ENCODE peak calls at places on chromosomes 3 and 15, in six cellular contexts. R, J, Q, K, W and M are unnamed samples.

GRCh38 chr15:75214293-75215096 is 12.8 kb downstream of the C15orf39 start:
- DNase-seq in R (no peak), J (no peak), Q (no peak), K (no peak), W (no peak), M (no peak)

GRCh38 chr3:149339931-149340309 is 6.5 kb upstream of the TM4SF18 start:
- DNase-seq in R (peak), J (peak), Q (peak), K (peak), W (peak), M (peak)

GRCh38 chr3:37124431-37124830 is 50.0 kb downstream of the LRRFIP2 start:
- DNase-seq in R (no peak), J (no peak), Q (no peak), K (no peak), W (no peak), M (no peak)

GRCh38 chr3:195077611-195078540 is 193.1 kb downstream of the XXYLT1 start:
- DNase-seq in R (no peak), J (no peak), Q (no peak), K (no peak), W (no peak), M (no peak)

GRCh38 chr15:66761723-66762595 is 59.9 kb downstream of the SMAD6 start:
- DNase-seq in R (no peak), J (no peak), Q (no peak), K (no peak), W (no peak), M (peak)

GRCh38 chr3:130341882-130342281 is 3.6 kb upstream of the COL6A5 start:
- DNase-seq in R (no peak), J (no peak), Q (peak), K (no peak), W (no peak), M (no peak)

GRCh38 chr3:175743733-175744400 is 884.7 kb downstream of the NAALADL2 start:
- DNase-seq in R (no peak), J (no peak), Q (peak), K (no peak), W (peak), M (peak)

GRCh38 chr3:116000315-116000714 is 377.0 kb downstream of the GAP43 start:
- DNase-seq in R (peak), J (peak), Q (peak), K (no peak), W (peak), M (peak)

GRCh38 chr3:43699864-43700263 is 9.1 kb downstream of the ABHD5 start:
- DNase-seq in R (no peak), J (no peak), Q (no peak), K (peak), W (peak), M (no peak)

GRCh38 chr3:123949606-123950005 is 11.4 kb downstream of the CCDC14 start:
- DNase-seq in R (no peak), J (no peak), Q (peak), K (no peak), W (peak), M (no peak)

GRCh38 chr3:195236801-195237570 is 34.0 kb downstream of the XXYLT1 start:
- DNase-seq in R (no peak), J (peak), Q (no peak), K (peak), W (no peak), M (no peak)

GRCh38 chr15:80596521-80596976 is 98.6 kb upstream of the ABHD17C start:
- DNase-seq in R (peak), J (no peak), Q (no peak), K (peak), W (peak), M (no peak)

GRCh38 chr3:112647122-112647521 is 6.2 kb upstream of the CCDC80 start:
- DNase-seq in R (no peak), J (no peak), Q (peak), K (peak), W (peak), M (peak)

GRCh38 chr3:58326267-58326932 is 6.3 kb upstream of the PXK start:
- DNase-seq in R (no peak), J (no peak), Q (no peak), K (no peak), W (no peak), M (no peak)

GRCh38 chr3:184177331-184177731 is 2.7 kb downstream of the AP2M1 start:
- DNase-seq in R (no peak), J (no peak), Q (peak), K (no peak), W (peak), M (no peak)

GRCh38 chr15:34436126-34436955 is 1.3 kb downstream of the GOLGA8A start:
- DNase-seq in R (no peak), J (no peak), Q (peak), K (peak), W (no peak), M (no peak)

GRCh38 chr15:92654662-92655061 is 913 bp downstream of the FAM174B start:
- DNase-seq in R (no peak), J (no peak), Q (no peak), K (peak), W (no peak), M (no peak)
- H3K27ac ChIP-seq in R (no peak), J (no peak), Q (no peak), K (no peak), W (no peak), M (no peak)

DNA sequence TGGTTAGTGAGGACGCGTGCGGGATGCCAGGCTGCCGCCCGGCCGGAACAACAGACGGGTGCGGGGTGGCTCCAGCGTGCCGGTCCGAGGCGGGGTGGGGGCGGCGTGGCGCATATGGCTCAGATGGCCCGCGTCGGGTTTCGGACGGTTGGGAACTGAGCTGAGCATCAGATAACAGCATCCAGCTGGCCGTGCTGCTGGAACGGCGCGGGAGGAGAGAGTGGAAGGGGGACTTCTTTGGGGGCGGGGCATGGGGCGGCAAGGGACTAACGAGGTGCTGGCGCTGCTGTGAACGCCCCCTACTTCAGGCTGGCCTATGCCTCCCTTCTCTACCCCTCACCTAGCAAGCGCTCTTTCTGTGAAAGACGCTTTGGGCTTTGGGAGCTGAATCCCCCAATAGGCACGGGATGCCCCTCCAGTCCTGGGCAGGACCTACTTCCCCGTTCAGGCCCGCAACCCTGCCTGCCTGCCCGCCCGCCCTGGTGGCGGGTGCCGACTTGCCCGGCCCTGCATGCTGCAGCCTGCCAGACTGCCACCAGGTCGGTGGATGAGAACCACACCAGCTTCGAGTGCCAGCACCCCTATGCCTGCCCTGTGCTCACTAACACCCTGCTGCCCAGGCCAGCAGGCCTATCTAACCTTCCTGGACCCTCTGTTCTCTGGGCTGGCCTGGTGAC is 541 bp downstream of the INKA1 start:
- DNase-seq in R (no peak), J (no peak), Q (peak), K (no peak), W (peak), M (peak)
- TF ChIP-seq CTCF in R (no peak), J (no peak), Q (no peak), K (peak), W (no peak), M (no peak)

DNA sequence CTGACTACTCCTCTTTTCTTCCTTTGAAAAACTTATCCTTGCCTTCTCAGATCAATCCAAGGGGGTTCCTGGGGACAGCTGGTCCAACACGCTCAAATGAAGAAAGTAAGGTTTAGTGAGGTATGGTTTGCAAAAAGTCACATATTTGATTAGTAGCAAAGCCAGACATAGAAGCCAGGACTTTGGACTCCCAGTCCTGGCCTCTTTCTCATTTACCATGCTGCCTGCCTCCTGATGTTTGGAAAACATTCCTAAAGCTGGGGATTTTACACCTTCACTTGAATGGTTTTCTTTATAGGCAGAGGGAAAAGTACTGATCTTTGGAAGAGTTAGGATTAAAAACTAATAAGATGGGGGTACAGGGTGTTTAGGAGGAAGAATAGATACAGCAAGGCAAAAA is 14.6 kb downstream of the POPDC2 start:
- DNase-seq in R (no peak), J (no peak), Q (no peak), K (no peak), W (no peak), M (no peak)
- H3K27ac ChIP-seq in R (no peak), J (no peak), Q (no peak), K (no peak), W (no peak), M (no peak)

DNA sequence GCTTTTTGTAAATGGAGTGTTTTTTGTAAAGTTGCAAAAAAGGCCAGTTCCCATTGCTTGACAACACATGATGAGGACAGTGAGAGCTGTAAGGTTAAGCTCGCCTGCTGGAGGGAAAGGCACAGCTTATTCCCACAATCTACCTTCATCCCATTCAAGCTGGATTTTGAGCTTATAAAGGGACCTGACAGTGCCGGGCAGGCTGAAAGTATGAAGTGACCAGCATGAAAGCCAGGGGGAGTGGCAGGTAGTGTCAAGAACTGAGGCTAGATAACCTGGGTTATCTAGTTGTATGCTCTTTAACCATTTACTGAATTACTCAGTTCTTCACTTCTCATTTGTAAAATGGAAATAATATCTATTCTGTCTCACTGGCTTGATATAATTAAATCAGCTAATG is 52.3 kb upstream of the KPNA4 start:
- DNase-seq in R (no peak), J (no peak), Q (no peak), K (peak), W (no peak), M (no peak)
- TF ChIP-seq CTCF in R (no peak), J (no peak), Q (no peak), K (peak), W (no peak), M (no peak)

GRCh38 chr3:135100349-135100741 is 305.3 kb downstream of the EPHB1 start:
- DNase-seq in R (no peak), J (no peak), Q (no peak), K (no peak), W (no peak), M (no peak)

GRCh38 chr3:135107043-135107442 is 312.0 kb downstream of the EPHB1 start:
- DNase-seq in R (no peak), J (no peak), Q (no peak), K (no peak), W (no peak), M (no peak)

GRCh38 chr3:135099734-135100348 is 304.8 kb downstream of the EPHB1 start:
- DNase-seq in R (no peak), J (no peak), Q (no peak), K (no peak), W (no peak), M (no peak)

GRCh38 chr3:135106445-135106844 is 311.4 kb downstream of the EPHB1 start:
- DNase-seq in R (no peak), J (no peak), Q (no peak), K (peak), W (peak), M (peak)

GRCh38 chr3:135103913-135104312 is 308.9 kb downstream of the EPHB1 start:
- DNase-seq in R (no peak), J (no peak), Q (no peak), K (no peak), W (no peak), M (no peak)
- H3K27ac ChIP-seq in R (no peak), J (no peak), Q (no peak), K (no peak), W (no peak), M (no peak)

GRCh38 chr3:67616046-67616445 is 38.4 kb downstream of the SUCLG2 start:
- DNase-seq in R (no peak), J (no peak), Q (no peak), K (no peak), W (no peak), M (no peak)

GRCh38 chr3:67609709-67610108 is 44.7 kb downstream of the SUCLG2 start:
- DNase-seq in R (no peak), J (no peak), Q (no peak), K (no peak), W (no peak), M (no peak)

GRCh38 chr3:67617518-67617917 is 36.9 kb downstream of the SUCLG2 start:
- DNase-seq in R (no peak), J (no peak), Q (no peak), K (no peak), W (no peak), M (no peak)

GRCh38 chr3:67610458-67610857 is 44.0 kb downstream of the SUCLG2 start:
- DNase-seq in R (no peak), J (no peak), Q (peak), K (no peak), W (peak), M (no peak)

DNA sequence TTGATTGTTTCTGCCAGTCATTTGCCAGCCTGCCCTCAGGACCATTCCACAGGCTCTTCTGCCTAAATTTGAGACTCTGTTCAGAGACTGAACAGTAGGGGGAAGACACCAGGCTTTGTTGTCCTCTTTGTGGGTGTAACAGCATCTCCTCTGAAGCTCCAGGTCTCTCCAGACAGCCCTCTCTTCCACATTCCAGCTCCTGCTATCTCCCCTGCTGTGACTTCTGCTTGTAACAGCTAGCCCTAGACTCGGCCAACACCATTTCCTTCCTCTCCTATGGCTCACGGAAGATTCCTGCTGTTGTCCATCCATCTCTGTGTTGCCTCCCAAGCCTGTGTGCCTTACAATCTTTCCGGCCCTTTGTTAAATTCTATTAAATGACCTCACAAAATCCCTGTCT is 40.2 kb downstream of the SUCLG2 start:
- DNase-seq in R (no peak), J (no peak), Q (no peak), K (peak), W (no peak), M (no peak)
- TF ChIP-seq CTCF in R (no peak), J (no peak), Q (no peak), K (peak), W (no peak), M (no peak)

DNA sequence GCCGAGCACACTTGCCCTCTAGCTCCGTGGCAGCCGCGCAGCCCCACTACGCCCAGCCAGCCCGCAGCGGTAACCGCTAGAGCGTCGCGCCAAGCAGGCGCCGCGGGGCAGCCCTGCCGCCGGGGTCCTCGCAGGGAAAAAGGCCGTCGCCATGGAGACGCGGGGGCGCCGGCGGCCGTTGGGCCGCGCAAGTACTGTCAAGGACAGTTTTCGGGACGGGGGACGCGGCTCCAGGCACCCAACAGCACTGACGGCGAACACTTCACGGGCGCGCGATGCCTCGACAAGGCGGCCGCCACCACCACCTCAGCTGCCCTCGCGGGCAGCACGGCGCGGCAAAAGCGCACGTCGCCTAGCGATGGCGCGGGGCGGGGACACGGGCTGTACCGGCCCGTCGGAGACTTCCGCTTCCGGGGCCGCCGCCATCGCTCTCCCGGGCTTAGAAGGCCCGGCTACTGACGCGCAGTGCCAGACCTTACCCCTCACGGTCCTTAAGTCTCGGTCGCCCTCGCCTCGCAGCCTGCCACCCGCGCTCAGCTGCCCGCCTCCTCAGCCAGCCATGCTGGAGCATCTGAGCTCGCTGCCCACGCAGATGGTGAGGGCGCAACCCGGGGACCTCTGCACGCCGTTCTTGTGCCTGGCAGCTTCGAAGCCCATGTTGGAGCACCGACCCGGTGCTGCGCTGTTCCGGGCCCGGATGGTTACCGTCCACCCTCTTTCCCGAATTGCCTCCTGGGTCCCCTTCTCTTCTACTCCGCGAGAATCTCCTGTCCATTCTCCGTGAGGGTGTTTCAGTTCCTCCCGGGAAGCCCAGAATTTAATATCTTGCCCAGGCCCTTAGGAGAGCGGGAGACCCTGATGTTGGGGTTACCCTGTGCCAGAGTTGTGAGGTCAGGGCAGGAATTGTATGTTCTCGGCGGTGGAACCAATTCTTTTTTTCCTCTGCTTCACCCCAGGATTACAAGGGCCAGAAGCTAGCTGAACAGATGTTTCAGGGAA is at the start of the genes GLT8D1 and SPCS1:
- DNase-seq in R (peak), J (peak), Q (peak), K (peak), W (peak), M (peak)
- H3K27ac ChIP-seq in R (peak), J (peak), Q (peak), K (peak), W (peak), M (peak)